ENCODE peak calls at places on chromosomes 2 and 18, in six cellular contexts. O, Y, A, Z, J and H are unnamed samples.
A peak's percentile ranks its signal among the peaks of the same experiment; 100 is the strongest.

GRCh38 chr2:54658548-54659207 is 64.8 kb upstream of the EML6 start:
- DNase-seq in O (no peak), Y (no peak), A (peak; percentile 74), Z (no peak), J (peak; percentile 53), H (no peak)

GRCh38 chr18:23331091-23331920 is 121.8 kb upstream of the RIOK3 start:
- DNase-seq in O (no peak), Y (no peak), A (no peak), Z (no peak), J (no peak), H (no peak)

GRCh38 chr2:56565143-56565542 is 381.4 kb downstream of the CCDC85A start:
- DNase-seq in O (no peak), Y (no peak), A (no peak), Z (no peak), J (no peak), H (no peak)

GRCh38 chr2:61512768-61513398 is 25.3 kb downstream of the XPO1 start:
- DNase-seq in O (no peak), Y (no peak), A (no peak), Z (no peak), J (no peak), H (no peak)

GRCh38 chr2:236633219-236633570 is 63.6 kb downstream of the ACKR3 start:
- DNase-seq in O (no peak), Y (no peak), A (no peak), Z (no peak), J (no peak), H (no peak)

GRCh38 chr18:45122510-45122909 is 441.8 kb downstream of the SETBP1 start:
- DNase-seq in O (no peak), Y (no peak), A (no peak), Z (no peak), J (peak; percentile 11), H (no peak)

GRCh38 chr2:207143474-207144190 is 22.1 kb downstream of the KLF7 start:
- DNase-seq in O (peak; percentile 86), Y (no peak), A (peak; percentile 95), Z (no peak), J (peak; percentile 74), H (peak; percentile 85)

GRCh38 chr2:68574202-68574791 is 69.1 kb upstream of the PROKR1 start:
- DNase-seq in O (no peak), Y (no peak), A (no peak), Z (no peak), J (no peak), H (no peak)

GRCh38 chr2:15498554-15498953 is 62.6 kb downstream of the NBAS start:
- DNase-seq in O (no peak), Y (no peak), A (no peak), Z (no peak), J (no peak), H (no peak)

GRCh38 chr2:26463252-26464207 is 14.4 kb downstream of the OTOF start:
- DNase-seq in O (peak; percentile 44), Y (no peak), A (no peak), Z (peak; percentile 76), J (no peak), H (no peak)

GRCh38 chr18:2641638-2642037 is 13.9 kb upstream of the SMCHD1 start:
- DNase-seq in O (no peak), Y (no peak), A (no peak), Z (no peak), J (peak; percentile 55), H (peak; percentile 52)

GRCh38 chr18:79489900-79490592 is 94.3 kb downstream of the NFATC1 start:
- DNase-seq in O (no peak), Y (no peak), A (no peak), Z (no peak), J (no peak), H (no peak)

GRCh38 chr2:195613922-195614321 is 43.1 kb upstream of the SLC39A10 start:
- DNase-seq in O (no peak), Y (peak; percentile 47), A (no peak), Z (peak; percentile 41), J (peak; percentile 77), H (no peak)

GRCh38 chr2:44715671-44716077 is 225.8 kb upstream of the SIX3 start:
- DNase-seq in O (no peak), Y (peak; percentile 17), A (no peak), Z (peak; percentile 24), J (peak; percentile 58), H (no peak)

GRCh38 chr2:3650140-3650944 is 7.7 kb upstream of the ALLC start:
- DNase-seq in O (no peak), Y (peak; percentile 24), A (no peak), Z (no peak), J (no peak), H (no peak)

GRCh38 chr2:175807031-175807873 is 194.8 kb downstream of the LNPK start:
- DNase-seq in O (no peak), Y (no peak), A (no peak), Z (no peak), J (peak; percentile 8), H (no peak)

GRCh38 chr18:9608728-9609127 is 5.6 kb downstream of the PPP4R1 start:
- DNase-seq in O (no peak), Y (no peak), A (no peak), Z (peak; percentile 86), J (no peak), H (no peak)

GRCh38 chr18:9608298-9608697 is 6.1 kb downstream of the PPP4R1 start:
- DNase-seq in O (no peak), Y (no peak), A (no peak), Z (no peak), J (no peak), H (no peak)

GRCh38 chr18:9612215-9612830 is 2.0 kb downstream of the PPP4R1 start:
- DNase-seq in O (no peak), Y (peak; percentile 52), A (no peak), Z (peak; percentile 66), J (peak; percentile 58), H (peak; percentile 55)

GRCh38 chr18:9606039-9606438 is 8.3 kb downstream of the PPP4R1 start:
- DNase-seq in O (no peak), Y (no peak), A (no peak), Z (no peak), J (no peak), H (no peak)

GRCh38 chr18:9609190-9609589 is 5.2 kb downstream of the PPP4R1 start:
- DNase-seq in O (no peak), Y (no peak), A (no peak), Z (no peak), J (no peak), H (no peak)
- H3K4me1 ChIP-seq in O (peaks cover 2% of the 10 kb centered on the region), Y (peaks cover 43% of the 10 kb centered on the region), A (peaks cover 66% of the 10 kb centered on the region), Z (peaks cover 81% of the 10 kb centered on the region), J (peaks cover 2% of the 10 kb centered on the region), H (peaks cover 57% of the 10 kb centered on the region)

GRCh38 chr2:88077076-88077475 is 9.5 kb downstream of the SMYD1 start:
- DNase-seq in O (no peak), Y (no peak), A (no peak), Z (no peak), J (no peak), H (no peak)
- H3K4me1 ChIP-seq in O (no peaks in the 10 kb centered on the region), Y (no peaks in the 10 kb centered on the region), A (no peaks in the 10 kb centered on the region), Z (peaks cover 6% of the 10 kb centered on the region), J (no peaks in the 10 kb centered on the region), H (no peaks in the 10 kb centered on the region)

DNA sequence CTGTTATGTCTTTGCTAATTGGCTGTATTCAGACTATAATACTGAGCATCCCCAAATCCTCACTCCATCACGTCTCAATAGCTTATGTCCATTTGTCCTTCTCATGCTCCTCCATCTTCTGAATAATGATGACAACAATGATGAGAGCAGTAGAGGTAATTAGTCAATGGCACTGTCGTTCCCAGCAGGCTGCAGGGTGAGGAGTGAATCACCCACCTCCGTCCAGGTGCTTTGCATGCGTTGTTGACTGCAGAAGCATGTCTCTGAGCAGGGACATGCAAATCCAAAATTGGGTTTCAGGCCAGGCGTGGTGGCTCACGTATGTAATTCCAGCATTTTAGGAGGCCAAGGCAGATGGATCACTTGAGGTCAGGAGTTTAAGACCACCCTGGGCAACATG is 100.9 kb upstream of the RAB12 start:
- DNase-seq in O (no peak), Y (no peak), A (no peak), Z (no peak), J (no peak), H (no peak)
- H3K4me1 ChIP-seq in O (no peaks in the 10 kb centered on the region), Y (no peaks in the 10 kb centered on the region), A (no peaks in the 10 kb centered on the region), Z (peaks cover 20% of the 10 kb centered on the region), J (no peaks in the 10 kb centered on the region), H (no peaks in the 10 kb centered on the region)

DNA sequence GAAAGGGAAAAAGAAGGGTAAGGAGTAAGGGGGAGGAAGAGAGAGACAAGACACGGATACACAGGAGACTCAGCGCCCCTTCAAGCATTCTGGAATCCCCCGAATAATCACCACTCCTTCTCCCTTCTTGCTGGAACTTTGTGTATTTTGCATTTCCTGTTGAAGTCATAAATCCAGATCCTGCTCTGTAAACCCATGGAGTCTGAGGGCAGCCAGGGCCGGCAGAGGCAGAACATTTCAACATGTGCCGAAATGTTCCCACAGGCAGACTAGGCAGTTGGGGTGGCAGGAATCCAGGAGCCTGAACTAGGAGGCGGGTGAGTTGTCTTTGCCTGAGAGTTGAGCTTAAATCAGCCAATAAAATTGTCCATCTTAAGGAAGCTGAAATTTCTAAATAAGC is 193.1 kb downstream of the SH3RF3 start:
- DNase-seq in O (peak; percentile 92), Y (no peak), A (peak; percentile 97), Z (no peak), J (peak; percentile 99), H (no peak)
- H3K4me1 ChIP-seq in O (peaks cover 45% of the 10 kb centered on the region), Y (no peaks in the 10 kb centered on the region), A (peaks cover 92% of the 10 kb centered on the region), Z (peaks cover 17% of the 10 kb centered on the region), J (peaks cover 57% of the 10 kb centered on the region), H (peaks cover 12% of the 10 kb centered on the region)

DNA sequence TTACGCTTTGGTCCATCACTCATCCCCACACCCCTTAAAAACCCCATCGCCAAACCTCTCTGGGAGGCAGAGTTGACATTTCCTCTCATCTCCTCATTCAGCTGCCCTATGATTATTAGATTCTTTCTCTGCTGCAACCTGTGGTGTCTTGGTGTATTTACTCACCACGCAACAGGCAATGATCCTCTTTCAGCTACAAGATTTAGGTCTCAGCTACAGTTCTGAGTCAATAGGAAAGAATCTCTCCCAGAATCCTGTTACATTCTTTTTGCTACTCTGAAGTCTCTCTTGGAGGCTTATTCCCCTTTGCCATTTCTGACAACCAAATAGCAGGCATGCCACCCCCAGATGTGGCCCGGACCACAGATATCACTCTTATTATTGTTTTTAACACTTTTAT is 468.3 kb upstream of the GYPC start:
- DNase-seq in O (no peak), Y (no peak), A (no peak), Z (no peak), J (peak; percentile 9), H (no peak)
- H3K4me1 ChIP-seq in O (no peaks in the 10 kb centered on the region), Y (no peaks in the 10 kb centered on the region), A (no peaks in the 10 kb centered on the region), Z (no peaks in the 10 kb centered on the region), J (no peaks in the 10 kb centered on the region), H (no peaks in the 10 kb centered on the region)

GRCh38 chr2:9169310-9170107 is 37.1 kb upstream of the ASAP2 start:
- DNase-seq in O (no peak), Y (no peak), A (no peak), Z (no peak), J (no peak), H (no peak)
- H3K4me1 ChIP-seq in O (peaks cover 5% of the 10 kb centered on the region), Y (no peaks in the 10 kb centered on the region), A (peaks cover 9% of the 10 kb centered on the region), Z (peaks cover 56% of the 10 kb centered on the region), J (peaks cover 2% of the 10 kb centered on the region), H (no peaks in the 10 kb centered on the region)